ENCODE peak calls at places on chromosomes 2 and 18, in seven cellular contexts. M is cardiac fibroblast; Y is stimulated activated CD8-positive, alpha-beta memory T cell treated with anti-CD3 and anti-CD28 coated beads, Interleukin-12 subunit alpha, Interleukin-12 subunit beta, amount 100 ng/mL, for 4 hours; E is AG20443; T is thoracic aorta; B is cerebellum; W is H54. Q is an unnamed sample.

GRCh38 chr2:176074919-176075425 is 8.8 kb downstream of the EVX2 start:
- DNase-seq in M (no peak), E (no peak), W (no peak), B (no peak), T (no peak), Y (no peak), Q (no peak)

GRCh38 chr2:106189764-106190468 is 4.2 kb downstream of the UXS1 start:
- DNase-seq in M (peak), Y (no peak), E (no peak), W (no peak), B (no peak), T (no peak), Q (no peak)

GRCh38 chr2:176001281-176001902 is 675 bp downstream of the LNPK start:
- DNase-seq in T (no peak), E (peak), M (peak), Y (peak), W (no peak), B (peak), Q (peak)

GRCh38 chr2:207143474-207144190 is 22.1 kb downstream of the KLF7 start:
- DNase-seq in W (no peak), Y (no peak), E (peak), M (peak), B (no peak), T (no peak), Q (peak)

GRCh38 chr2:96832751-96833507 is 10.9 kb downstream of the ANKRD23 start:
- DNase-seq in W (peak), E (peak), Y (no peak), M (peak), T (no peak), B (peak), Q (no peak)

GRCh38 chr2:240502059-240502429 is 55.7 kb downstream of the ANKMY1 start:
- DNase-seq in B (no peak), W (no peak), E (no peak), T (no peak), Y (no peak), M (no peak), Q (no peak)

GRCh38 chr2:88016086-88016947 is at the start of gene RNU2-63P:
- DNase-seq in Y (peak), T (no peak), E (peak), B (peak), M (peak), W (peak), Q (peak)

GRCh38 chr18:63071566-63072175 is 247.9 kb downstream of the BCL2 start:
- DNase-seq in B (no peak), Y (no peak), E (no peak), M (no peak), T (no peak), W (no peak), Q (no peak)

GRCh38 chr2:11071207-11071606 is 84.1 kb upstream of the SLC66A3 start:
- DNase-seq in B (no peak), W (no peak), T (no peak), M (peak), Y (no peak), E (peak), Q (peak)

GRCh38 chr2:161788175-161788574 is 164.0 kb downstream of the SLC4A10 start:
- DNase-seq in B (no peak), T (no peak), M (no peak), Y (no peak), W (no peak), E (no peak), Q (no peak)

GRCh38 chr2:226873826-226874225 is 38.0 kb downstream of the RHBDD1 start:
- DNase-seq in B (no peak), T (no peak), W (no peak), M (no peak), E (no peak), Y (no peak), Q (no peak)

GRCh38 chr18:5238371-5238758 is 41.3 kb upstream of the AKAIN1 start:
- DNase-seq in B (peak), E (peak), T (no peak), W (no peak), M (peak), Y (no peak), Q (no peak)

GRCh38 chr18:42564761-42565160 is 550.7 kb downstream of the RIT2 start:
- DNase-seq in Y (no peak), M (no peak), E (no peak), W (no peak), T (no peak), B (no peak), Q (no peak)

GRCh38 chr2:215870986-215871385 is 142.4 kb downstream of the MREG start:
- DNase-seq in E (no peak), W (no peak), T (no peak), M (no peak), Y (no peak), B (no peak), Q (no peak)

GRCh38 chr2:209316141-209316540 is 107.7 kb upstream of the MAP2 start:
- DNase-seq in M (no peak), B (no peak), W (no peak), E (no peak), T (no peak), Y (no peak), Q (no peak)

GRCh38 chr2:62461707-62462106 is 44.3 kb downstream of the TMEM17 start:
- DNase-seq in B (no peak), E (peak), M (peak), Y (no peak), W (peak), T (no peak), Q (no peak)

GRCh38 chr2:5692561-5693287 is 540 bp downstream of the SOX11 start:
- DNase-seq in W (no peak), B (no peak), M (peak), Y (no peak), E (no peak), T (no peak), Q (no peak)

GRCh38 chr2:82391386-82391785 is 2067.7 kb downstream of the SUCLG1 start:
- DNase-seq in E (no peak), M (no peak), T (no peak), B (no peak), W (no peak), Y (no peak), Q (no peak)

GRCh38 chr2:128469875-128470274 is 151.2 kb upstream of the HS6ST1 start:
- DNase-seq in B (no peak), W (no peak), Y (no peak), T (no peak), M (no peak), E (no peak), Q (no peak)

Q was measured in stromal cell of bone marrow.